ENCODE peak calls at places on chromosomes 2 and 18, in four cellular contexts. L, I, E and W are unnamed samples.

GRCh38 chr2:96499061-96499960 is 5.8 kb downstream of the NEURL3 start:
- DNase-seq in L (no peak), E (no peak), I (no peak), W (no peak)

GRCh38 chr2:23588106-23588505 is 203.1 kb downstream of the KLHL29 start:
- DNase-seq in I (no peak), L (no peak), E (no peak), W (no peak)

GRCh38 chr2:64730551-64731305 is 77.0 kb upstream of the SERTAD2 start:
- DNase-seq in L (no peak), E (peak), I (no peak), W (peak)

GRCh38 chr2:215748446-215748845 is 264.9 kb downstream of the MREG start:
- DNase-seq in E (peak), I (no peak), L (no peak), W (peak)

GRCh38 chr18:515156-515815 is 14.8 kb upstream of the COLEC12 start:
- DNase-seq in E (no peak), L (no peak), I (no peak), W (no peak)

GRCh38 chr2:101667823-101668222 is 29.7 kb upstream of the MAP4K4 start:
- DNase-seq in E (no peak), L (peak), I (no peak), W (no peak)

GRCh38 chr2:23363268-23363667 is 21.7 kb upstream of the KLHL29 start:
- DNase-seq in L (no peak), I (no peak), E (no peak), W (no peak)

GRCh38 chr2:233119806-233120205 is 59.7 kb downstream of the INPP5D start:
- DNase-seq in I (no peak), L (no peak), E (no peak), W (no peak)

GRCh38 chr2:200184748-200185574 is 121.5 kb upstream of the SPATS2L start:
- DNase-seq in I (no peak), L (no peak), E (no peak), W (no peak)

GRCh38 chr2:119242276-119243119 is 18.9 kb downstream of the STEAP3 start:
- DNase-seq in I (no peak), L (no peak), E (no peak), W (no peak)

GRCh38 chr2:181813963-181814565 is 77.5 kb upstream of the ITPRID2 start:
- DNase-seq in L (no peak), E (peak), I (no peak), W (peak)

GRCh38 chr2:64348386-64349142 is 105.4 kb upstream of the LGALSL start:
- DNase-seq in L (no peak), I (no peak), E (peak), W (peak)

GRCh38 chr2:190607657-190608357 is 41.1 kb upstream of the NAB1 start:
- DNase-seq in I (no peak), L (no peak), E (peak), W (no peak)

GRCh38 chr18:57581301-57581934 is 5.1 kb downstream of the FECH start:
- DNase-seq in L (no peak), E (no peak), I (no peak), W (no peak)

GRCh38 chr2:75646090-75646582 is 447 bp upstream of the MRPL19 start:
- DNase-seq in I (no peak), L (no peak), E (no peak), W (no peak)
- H3K18ac ChIP-seq in I (peak), L (peak), E (peak), W (no peak)

GRCh38 chr2:1718339-1719220 is 25.7 kb downstream of the PXDN start:
- DNase-seq in E (no peak), L (no peak), I (no peak), W (no peak)

GRCh38 chr2:1717129-1717528 is 27.2 kb downstream of the PXDN start:
- DNase-seq in L (no peak), I (no peak), E (no peak), W (no peak)

GRCh38 chr2:1714291-1715064 is 29.8 kb downstream of the PXDN start:
- DNase-seq in E (no peak), I (no peak), L (no peak), W (no peak)

GRCh38 chr2:1715184-1716012 is 28.9 kb downstream of the PXDN start:
- DNase-seq in E (no peak), I (no peak), L (no peak), W (no peak)

GRCh38 chr2:1716441-1716840 is 27.9 kb downstream of the PXDN start:
- DNase-seq in L (no peak), I (no peak), E (no peak), W (no peak)
- H3K18ac ChIP-seq in L (peak), I (no peak), E (no peak), W (no peak)

GRCh38 chr18:2983296-2983695 is 29.6 kb downstream of the LPIN2 start:
- DNase-seq in L (no peak), E (no peak), I (no peak), W (no peak)

GRCh38 chr18:2982452-2983172 is 30.3 kb downstream of the LPIN2 start:
- DNase-seq in I (no peak), E (no peak), L (no peak), W (peak)

GRCh38 chr18:2985628-2986027 is 27.3 kb downstream of the LPIN2 start:
- DNase-seq in E (peak), I (no peak), L (no peak), W (peak)

GRCh38 chr18:2986150-2986865 is 26.6 kb downstream of the LPIN2 start:
- DNase-seq in E (peak), L (no peak), I (no peak), W (peak)

GRCh38 chr18:2984703-2985261 is 28.2 kb downstream of the LPIN2 start:
- DNase-seq in I (no peak), L (no peak), E (no peak), W (peak)
- H3K18ac ChIP-seq in I (no peak), L (no peak), E (peak), W (peak)

GRCh38 chr2:159129807-159130206 is 156.7 kb downstream of the WDSUB1 start:
- DNase-seq in E (no peak), L (no peak), I (no peak), W (no peak)
- H3K18ac ChIP-seq in E (no peak), L (peak), I (no peak), W (no peak)

DNA sequence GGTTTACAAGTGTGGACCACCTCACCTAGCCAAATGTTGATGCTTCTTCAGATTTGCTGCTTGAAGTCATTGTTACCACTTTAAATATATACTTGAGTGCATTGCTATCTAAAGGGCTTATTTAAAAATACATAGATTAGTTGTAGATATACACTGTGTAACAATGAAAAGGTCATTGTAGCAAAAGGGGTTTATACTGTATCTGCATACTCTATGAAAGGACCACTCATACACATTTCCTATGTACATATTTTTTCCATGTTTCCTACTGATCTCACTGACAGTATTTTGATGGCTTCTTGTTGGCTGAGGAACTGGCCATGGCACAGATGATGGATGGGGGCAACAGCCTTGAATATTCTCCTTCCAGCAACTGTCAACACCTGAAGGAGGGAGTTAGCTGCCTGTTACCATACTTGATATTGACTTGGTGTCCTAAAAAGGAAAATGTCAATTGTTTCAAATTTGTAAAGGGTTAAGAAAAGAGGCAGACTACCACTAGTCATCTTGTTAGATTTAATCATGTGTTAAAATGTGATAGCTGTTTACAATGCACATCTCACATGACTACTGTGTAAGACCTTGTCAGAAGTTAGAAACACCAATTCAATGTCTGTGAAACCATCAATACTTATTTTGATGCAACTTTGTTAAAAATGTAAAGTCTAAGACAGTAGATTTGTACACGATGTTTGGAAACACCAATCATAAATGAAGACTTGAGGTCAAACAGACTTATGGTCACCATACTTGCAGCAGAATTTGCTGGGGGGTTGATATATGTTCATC is 33.5 kb downstream of the RAB10 start:
- DNase-seq in L (no peak), I (no peak), E (no peak), W (no peak)
- H3K18ac ChIP-seq in L (no peak), I (no peak), E (no peak), W (no peak)

GRCh38 chr2:234378440-234378839 is 118.4 kb downstream of the ARL4C start:
- DNase-seq in E (peak), L (no peak), I (no peak), W (no peak)
- H3K18ac ChIP-seq in E (peak), L (no peak), I (no peak), W (no peak)